ENCODE peak calls at places on chromosomes 7 and 10, in four cellular contexts. One of them, this sample, is unnamed.

GRCh38 chr7:108094933-108095710 is 35.0 kb downstream of the LAMB4 start:
- DNase-seq in GM12878: no peak
- DNase-seq in K562: no peak
- DNase-seq in HepG2: peak
- DNase-seq in this sample: peak

GRCh38 chr7:98870071-98870651 is 347 bp upstream of the TMEM130 start:
- DNase-seq in GM12878: peak
- DNase-seq in K562: peak
- DNase-seq in HepG2: no peak
- DNase-seq in this sample: peak

GRCh38 chr10:8133146-8133545 is 78.7 kb downstream of the GATA3 start:
- DNase-seq in GM12878: peak
- DNase-seq in K562: no peak
- DNase-seq in HepG2: no peak
- DNase-seq in this sample: no peak

GRCh38 chr7:100465702-100466311 is 1.7 kb upstream of the SPACDR start:
- DNase-seq in GM12878: no peak
- DNase-seq in K562: peak
- DNase-seq in HepG2: peak
- DNase-seq in this sample: peak

GRCh38 chr10:124641282-124642075 is 102.7 kb downstream of the FAM53B start:
- DNase-seq in GM12878: peak
- DNase-seq in K562: peak
- DNase-seq in HepG2: no peak
- DNase-seq in this sample: no peak

GRCh38 chr10:61836888-61837747 is 64.4 kb upstream of the ARID5B start:
- DNase-seq in GM12878: no peak
- DNase-seq in K562: no peak
- DNase-seq in HepG2: peak
- DNase-seq in this sample: peak

GRCh38 chr7:36796850-36797618 is 72.7 kb upstream of the AOAH start:
- DNase-seq in GM12878: no peak
- DNase-seq in K562: no peak
- DNase-seq in HepG2: peak
- DNase-seq in this sample: no peak

GRCh38 chr10:72638586-72639440 is 12.9 kb upstream of the MICU1 start:
- DNase-seq in GM12878: no peak
- DNase-seq in K562: no peak
- DNase-seq in HepG2: peak
- DNase-seq in this sample: peak

GRCh38 chr10:66671064-66671463 is 254.8 kb upstream of the LRRTM3 start:
- DNase-seq in GM12878: no peak
- DNase-seq in K562: no peak
- DNase-seq in HepG2: no peak
- DNase-seq in this sample: no peak

GRCh38 chr10:52598936-52599335 is 173.6 kb downstream of the MBL2 start:
- DNase-seq in GM12878: no peak
- DNase-seq in K562: no peak
- DNase-seq in HepG2: no peak
- DNase-seq in this sample: no peak

GRCh38 chr10:125739994-125740679 is 20.6 kb downstream of the EDRF1 start:
- DNase-seq in GM12878: no peak
- DNase-seq in K562: no peak
- DNase-seq in HepG2: no peak
- DNase-seq in this sample: no peak
- TF ChIP-seq EP300 in GM12878: no peak
- TF ChIP-seq EP300 in K562: no peak
- TF ChIP-seq EP300 in HepG2: no peak
- TF ChIP-seq EP300 in this sample: no peak

GRCh38 chr10:35422236-35422635 is 85.9 kb downstream of the CCNY start:
- DNase-seq in GM12878: no peak
- DNase-seq in K562: peak
- DNase-seq in HepG2: peak
- DNase-seq in this sample: no peak
- TF ChIP-seq KDM1A in GM12878: no peak
- TF ChIP-seq KDM1A in K562: no peak
- TF ChIP-seq KDM1A in HepG2: no peak
- TF ChIP-seq KDM1A in this sample: no peak

GRCh38 chr10:6204341-6205191 is 1.8 kb downstream of the PFKFB3 start:
- DNase-seq in GM12878: no peak
- DNase-seq in K562: no peak
- DNase-seq in HepG2: no peak
- DNase-seq in this sample: peak
- TF ChIP-seq SMC3 in GM12878: no peak
- TF ChIP-seq SMC3 in K562: no peak
- TF ChIP-seq SMC3 in HepG2: no peak
- TF ChIP-seq SMC3 in this sample: no peak

DNA sequence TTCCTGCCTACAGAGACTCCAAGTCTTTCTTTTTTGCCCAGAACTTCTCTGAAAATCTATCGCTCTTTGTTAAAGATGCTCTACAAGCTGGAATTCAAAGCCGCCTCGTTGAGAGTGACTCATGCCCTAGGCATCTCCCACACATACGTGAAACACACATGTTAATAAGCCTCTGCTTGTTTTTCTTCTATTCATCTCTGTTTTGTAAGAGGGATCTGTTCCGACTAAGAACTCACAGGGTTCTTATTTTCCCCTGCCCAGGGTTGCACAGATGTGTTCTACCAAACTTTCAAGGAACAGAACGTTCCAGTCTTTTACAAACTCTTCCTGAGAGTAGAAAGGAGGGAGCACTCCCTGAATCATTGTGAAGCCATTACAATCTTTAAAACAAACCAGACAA is 55.5 kb upstream of the INPP5A start:
- DNase-seq in GM12878: no peak
- DNase-seq in K562: no peak
- DNase-seq in HepG2: peak
- DNase-seq in this sample: no peak
- TF ChIP-seq EP300 in GM12878: no peak
- TF ChIP-seq EP300 in K562: no peak
- TF ChIP-seq EP300 in HepG2: no peak
- TF ChIP-seq EP300 in this sample: no peak

GRCh38 chr10:63206997-63207952 is 74.1 kb downstream of the NRBF2 start:
- DNase-seq in GM12878: peak
- DNase-seq in K562: no peak
- DNase-seq in HepG2: no peak
- DNase-seq in this sample: no peak
- TF ChIP-seq KDM1A in GM12878: no peak
- TF ChIP-seq KDM1A in K562: no peak
- TF ChIP-seq KDM1A in HepG2: no peak
- TF ChIP-seq KDM1A in this sample: no peak

GRCh38 chr7:19056305-19056704 is 61.1 kb downstream of the TWIST1 start:
- DNase-seq in GM12878: no peak
- DNase-seq in K562: no peak
- DNase-seq in HepG2: no peak
- DNase-seq in this sample: no peak

GRCh38 chr7:19051767-19052375 is 65.6 kb downstream of the TWIST1 start:
- DNase-seq in GM12878: no peak
- DNase-seq in K562: peak
- DNase-seq in HepG2: peak
- DNase-seq in this sample: peak
- TF ChIP-seq SMC3 in GM12878: peak
- TF ChIP-seq SMC3 in K562: no peak
- TF ChIP-seq SMC3 in HepG2: no peak
- TF ChIP-seq SMC3 in this sample: peak

DNA sequence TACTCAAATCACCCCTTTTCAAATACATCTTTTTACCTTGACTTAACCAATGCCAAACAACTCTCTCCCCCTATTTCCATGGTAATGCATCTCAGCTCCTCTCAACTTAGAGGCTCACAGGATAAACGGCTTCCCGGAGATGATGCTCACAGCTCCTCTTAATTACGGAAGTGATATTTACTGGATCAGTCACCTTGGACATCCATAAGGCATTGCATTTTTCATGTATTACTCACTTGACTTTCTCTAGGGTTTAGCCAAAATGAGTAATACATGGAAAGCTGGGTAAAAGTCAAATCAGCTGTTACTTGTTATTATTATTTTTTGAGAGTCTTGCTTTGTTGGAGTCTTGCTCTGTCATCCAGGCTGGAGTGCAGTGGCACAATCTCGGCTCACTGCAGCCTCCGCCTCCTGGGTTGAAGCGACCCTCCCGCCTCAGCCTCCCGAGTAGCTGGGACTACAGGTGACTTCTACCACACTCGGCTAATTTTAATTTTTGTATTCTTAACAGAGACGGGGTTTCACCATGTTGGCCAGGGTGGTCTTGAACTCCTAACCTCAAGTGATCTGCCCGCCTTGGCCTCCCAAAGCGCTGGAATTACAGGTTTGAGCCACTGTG is 73.3 kb upstream of the RHEB start:
- DNase-seq in GM12878: no peak
- DNase-seq in K562: no peak
- DNase-seq in HepG2: no peak
- DNase-seq in this sample: peak
- TF ChIP-seq EP300 in GM12878: no peak
- TF ChIP-seq EP300 in K562: no peak
- TF ChIP-seq EP300 in HepG2: no peak
- TF ChIP-seq EP300 in this sample: no peak